ENCODE peak calls at places on chromosomes 11 and 22, in five cellular contexts. B is astrocyte of the spinal cord, H is NCI-H1105, L is posterior cingulate gyrus, E is neural crest cell. V is an unnamed sample.

GRCh38 chr11:97567801-97568200 is 1178.0 kb downstream of the JRKL start:
- DNase-seq in B (peak; percentile 45), H (no peak), L (no peak), E (no peak), V (no peak)

GRCh38 chr11:46612326-46612725 is 4.7 kb downstream of the HARBI1 start:
- DNase-seq in B (no peak), H (no peak), L (no peak), E (no peak), V (no peak)

GRCh38 chr11:60970369-60970774 is 1.1 kb upstream of the CD6 start:
- DNase-seq in B (peak; percentile 43), H (no peak), L (no peak), E (peak; percentile 40), V (peak; percentile 69)

GRCh38 chr11:7548659-7549283 is 35.0 kb downstream of the PPFIBP2 start:
- DNase-seq in B (no peak), H (no peak), L (no peak), E (no peak), V (peak; percentile 62)

GRCh38 chr11:34613462-34614183 is 7.3 kb upstream of the EHF start:
- DNase-seq in B (no peak), H (no peak), L (no peak), E (no peak), V (no peak)

GRCh38 chr11:13259374-13259773 is 18.2 kb upstream of the BMAL1 start:
- DNase-seq in B (no peak), H (no peak), L (no peak), E (no peak), V (no peak)

GRCh38 chr11:100863080-100863581 is 176.0 kb downstream of the ARHGAP42 start:
- DNase-seq in B (peak; percentile 95), H (no peak), L (no peak), E (no peak), V (peak; percentile 46)

GRCh38 chr22:27220349-27220748 is 563.0 kb downstream of the MIAT start:
- DNase-seq in B (peak; percentile 90), H (no peak), L (peak; percentile 57), E (no peak), V (no peak)

GRCh38 chr11:7639643-7640025 is 33.7 kb downstream of the CYB5R2 start:
- DNase-seq in B (no peak), H (no peak), L (no peak), E (no peak), V (no peak)

GRCh38 chr11:64339754-64340408 is at the start of gene CCDC88B:
- DNase-seq in B (no peak), H (no peak), L (no peak), E (no peak), V (no peak)

GRCh38 chr11:119699227-119699626 is 29.8 kb downstream of the NECTIN1 start:
- DNase-seq in B (no peak), H (no peak), L (no peak), E (no peak), V (no peak)

GRCh38 chr11:61335355-61335710 is 2.3 kb downstream of the TKFC start:
- DNase-seq in B (no peak), H (no peak), L (no peak), E (no peak), V (no peak)

GRCh38 chr11:22684082-22684481 is 17.7 kb downstream of the GAS2 start:
- DNase-seq in B (no peak), H (no peak), L (no peak), E (no peak), V (no peak)

GRCh38 chr11:6693342-6694228 is 10.4 kb upstream of the MRPL17 start:
- DNase-seq in B (peak; percentile 81), H (no peak), L (no peak), E (no peak), V (no peak)

GRCh38 chr22:48595511-48595905 is 1232.2 kb downstream of the BRD1 start:
- DNase-seq in B (no peak), H (no peak), L (no peak), E (no peak), V (no peak)

GRCh38 chr11:69339916-69340565 is 46.1 kb downstream of the MYEOV start:
- DNase-seq in B (no peak), H (no peak), L (no peak), E (no peak), V (peak; percentile 28)

GRCh38 chr11:70768346-70769095 is 370.2 kb downstream of the CTTN start:
- DNase-seq in B (no peak), H (no peak), L (no peak), E (no peak), V (no peak)

GRCh38 chr22:26079009-26079408 is 90.3 kb upstream of the SEZ6L start:
- DNase-seq in B (no peak), H (no peak), L (no peak), E (no peak), V (no peak)

GRCh38 chr11:72951815-72952340 is 137.7 kb downstream of the ATG16L2 start:
- DNase-seq in B (no peak), H (no peak), L (no peak), E (no peak), V (no peak)

GRCh38 chr22:20777420-20778177 is 3.7 kb downstream of the SERPIND1 start:
- DNase-seq in B (peak; percentile 48), H (peak; percentile 8), L (no peak), E (no peak), V (no peak)

GRCh38 chr11:128498846-128499245 is 88.5 kb downstream of the ETS1 start:
- DNase-seq in B (peak; percentile 62), H (no peak), L (no peak), E (no peak), V (no peak)

GRCh38 chr22:42341779-42342178 is 71.3 kb upstream of the TCF20 start:
- DNase-seq in B (no peak), H (no peak), L (no peak), E (no peak), V (no peak)

V was measured in ecto neural progenitor cell.